ENCODE peak calls at places on chromosomes 6 and 20, in five cellular contexts. Z is lower lobe of right lung, U is psoas muscle, K is suprapubic skin, I is stomach. O is an unnamed sample. For H3K9me3, the result is how much of the 10 kb centered on the place peaks cover.

GRCh38 chr6:35240838-35241801 is 18.4 kb upstream of the ZNF76 start:
- DNase-seq in Z (peak), U (peak), K (no peak), I (peak), O (peak)

GRCh38 chr20:18224968-18225568 is 63.3 kb upstream of the ZNF133 start:
- DNase-seq in Z (no peak), U (peak), K (no peak), I (peak), O (no peak)

GRCh38 chr20:52035977-52036376 is 155.6 kb downstream of the ZFP64 start:
- DNase-seq in Z (no peak), U (no peak), K (no peak), I (peak), O (peak)

GRCh38 chr6:27601668-27602254 is 128.9 kb upstream of the ZNF184 start:
- DNase-seq in Z (no peak), U (no peak), K (no peak), I (no peak), O (no peak)

GRCh38 chr6:130794686-130795085 is 32.5 kb upstream of the SMLR1 start:
- DNase-seq in Z (no peak), U (no peak), K (no peak), I (no peak), O (no peak)

GRCh38 chr6:101015541-101015940 is 134.4 kb upstream of the ASCC3 start:
- DNase-seq in Z (no peak), U (no peak), K (no peak), I (no peak), O (no peak)

GRCh38 chr6:39922821-39923220 is 11.4 kb downstream of the MOCS1 start:
- DNase-seq in Z (no peak), U (no peak), K (no peak), I (no peak), O (no peak)

GRCh38 chr20:58238490-58238889 is 10.0 kb upstream of the ANKRD60 start:
- DNase-seq in Z (no peak), U (no peak), K (no peak), I (no peak), O (no peak)

GRCh38 chr6:17086469-17086868 is 15.4 kb upstream of the STMND1 start:
- DNase-seq in Z (no peak), U (no peak), K (no peak), I (peak), O (no peak)

GRCh38 chr6:127100510-127101140 is 17.8 kb upstream of the RSPO3 start:
- DNase-seq in Z (no peak), U (no peak), K (no peak), I (no peak), O (no peak)

GRCh38 chr20:31551581-31552081 is 37.4 kb downstream of the HM13 start:
- DNase-seq in Z (peak), U (no peak), K (no peak), I (no peak), O (peak)

GRCh38 chr6:36109092-36109491 is 21.2 kb upstream of the MAPK13 start:
- DNase-seq in Z (no peak), U (no peak), K (no peak), I (no peak), O (no peak)

GRCh38 chr6:44489912-44490604 is 102.6 kb downstream of the CDC5L start:
- DNase-seq in Z (no peak), U (peak), K (no peak), I (no peak), O (no peak)

GRCh38 chr6:9272671-9273070 is 837.3 kb upstream of the SLC35B3 start:
- DNase-seq in Z (no peak), U (no peak), K (no peak), I (no peak), O (no peak)

GRCh38 chr6:3410385-3411360 is 46.2 kb downstream of the SLC22A23 start:
- DNase-seq in Z (no peak), U (no peak), K (no peak), I (peak), O (peak)

GRCh38 chr6:106617302-106617701 is 12.0 kb downstream of the RTN4IP1 start:
- DNase-seq in Z (no peak), U (no peak), K (no peak), I (no peak), O (no peak)

GRCh38 chr6:71502210-71502609 is 213.6 kb downstream of the OGFRL1 start:
- DNase-seq in Z (no peak), U (no peak), K (no peak), I (no peak), O (no peak)

GRCh38 chr6:163147988-163148387 is 266.5 kb upstream of the QKI start:
- DNase-seq in Z (no peak), U (no peak), K (no peak), I (no peak), O (no peak)

GRCh38 chr20:10536531-10536930 is 101.4 kb downstream of the SLX4IP start:
- DNase-seq in Z (peak), U (no peak), K (no peak), I (peak), O (peak)

GRCh38 chr20:23669327-23669726 is 19.5 kb downstream of the CST4 start:
- DNase-seq in Z (no peak), U (no peak), K (no peak), I (no peak), O (no peak)

GRCh38 chr20:41783423-41784220 is 165.4 kb upstream of the CHD6 start:
- DNase-seq in Z (no peak), U (no peak), K (no peak), I (no peak), O (no peak)

GRCh38 chr6:72363844-72364740 is 257.8 kb upstream of the KCNQ5 start:
- DNase-seq in Z (no peak), U (no peak), K (no peak), I (no peak), O (no peak)

GRCh38 chr20:54479138-54479906 is 3.9 kb downstream of the DOK5 start:
- DNase-seq in Z (no peak), U (no peak), K (no peak), I (no peak), O (no peak)

GRCh38 chr6:166307082-166307980 is 861 bp downstream of the PRR18 start:
- DNase-seq in Z (no peak), U (no peak), K (no peak), I (no peak), O (peak)

GRCh38 chr20:38131588-38132121 is 33.4 kb downstream of the TGM2 start:
- DNase-seq in Z (peak), U (no peak), K (no peak), I (no peak), O (no peak)

GRCh38 chr6:138105446-138105845 is 1.8 kb downstream of the PERP start:
- DNase-seq in Z (no peak), U (no peak), K (no peak), I (no peak), O (peak)

GRCh38 chr20:50754420-50754819 is 23.0 kb downstream of the PARD6B start:
- DNase-seq in Z (no peak), U (no peak), K (no peak), I (no peak), O (no peak)

GRCh38 chr6:36387440-36388303 is at the start of gene ETV7:
- DNase-seq in Z (peak), U (peak), K (peak), I (peak), O (peak)

GRCh38 chr6:37483917-37484785 is 15.5 kb downstream of the CCDC167 start:
- DNase-seq in Z (peak), U (peak), K (no peak), I (peak), O (peak)

GRCh38 chr6:12009904-12010634 is 2.0 kb upstream of the HIVEP1 start:
- DNase-seq in Z (no peak), U (no peak), K (no peak), I (no peak), O (no peak)

GRCh38 chr6:33161354-33162320 is 30.6 kb downstream of the COL11A2 start:
- DNase-seq in Z (peak), U (peak), K (peak), I (peak), O (peak)

GRCh38 chr6:32317532-32317931 is 54.2 kb downstream of the TSBP1 start:
- DNase-seq in Z (no peak), U (no peak), K (no peak), I (no peak), O (no peak)

DNA sequence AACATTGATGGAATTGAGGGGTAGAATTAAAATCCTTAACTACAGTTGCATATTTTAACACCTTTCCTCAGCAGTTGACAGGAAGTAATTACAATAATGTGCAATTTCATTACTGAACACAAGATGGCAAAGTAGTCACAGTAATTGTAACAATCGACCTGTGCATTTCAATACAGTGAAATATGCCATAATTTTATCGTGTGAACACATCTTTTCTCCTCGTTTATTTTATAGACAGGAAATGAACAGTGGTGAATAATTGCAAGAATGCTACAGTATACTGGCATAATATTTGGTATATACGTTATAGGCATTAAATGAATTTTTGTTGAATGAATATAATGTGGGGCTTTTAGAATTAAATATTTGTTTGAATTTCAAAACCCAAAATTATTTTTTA is 25.0 kb downstream of the CYB5R4 start:
- DNase-seq in Z (no peak), U (no peak), K (no peak), I (no peak), O (no peak)
- TF ChIP-seq CTCF in Z (peak), U (peak), K (peak), I (no peak), O (peak)

DNA sequence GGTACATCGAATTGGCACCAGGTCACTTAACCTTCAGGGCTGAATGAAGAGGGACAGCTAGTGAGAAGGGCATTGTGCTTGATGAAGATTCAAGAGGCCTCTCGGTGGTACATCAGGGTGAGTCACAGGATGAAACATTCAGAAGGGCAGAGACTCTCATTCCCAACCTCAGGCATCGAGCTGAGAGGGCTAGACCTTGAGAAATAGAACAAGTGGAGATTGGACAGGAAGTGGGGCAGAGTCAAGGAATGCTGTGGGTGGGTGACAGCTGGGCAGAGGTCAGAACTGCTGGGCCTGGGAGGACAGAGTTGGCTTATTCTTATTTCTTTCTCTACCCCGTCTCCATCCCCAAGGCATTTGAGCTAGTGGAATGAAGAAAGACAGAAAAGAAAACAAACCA is 126.0 kb downstream of the SCML4 start:
- DNase-seq in Z (no peak), U (no peak), K (no peak), I (no peak), O (no peak)
- H3K9me3 ChIP-seq in Z (under half), U (under half), K (under half), I (under half), O (under half)

GRCh38 chr6:143501851-143502250 is 9.7 kb downstream of the FUCA2 start:
- DNase-seq in Z (no peak), U (no peak), K (no peak), I (no peak), O (no peak)
- TF ChIP-seq CTCF in Z (no peak), U (no peak), K (no peak), I (no peak), O (no peak)

DNA sequence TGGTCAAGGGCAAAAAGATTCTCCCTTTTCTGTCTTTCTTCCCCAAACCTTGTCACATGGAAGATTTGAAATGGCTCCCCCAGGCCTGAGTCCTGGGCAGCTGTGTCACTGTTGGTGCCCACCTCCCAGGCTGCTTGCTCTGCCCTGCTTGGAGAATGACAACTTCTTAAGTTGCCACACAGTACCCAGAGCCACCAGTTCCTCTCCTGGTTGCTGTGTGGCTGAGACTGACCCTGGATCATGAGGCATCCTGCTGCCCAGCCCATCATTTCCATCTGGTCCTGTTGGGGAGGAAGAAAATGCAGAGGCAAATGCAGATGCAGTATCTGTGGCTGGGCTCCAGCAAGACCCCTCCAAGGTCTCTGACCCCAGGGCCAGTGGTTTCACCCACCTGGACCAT is 113.7 kb downstream of the PHACTR3 start:
- DNase-seq in Z (no peak), U (no peak), K (no peak), I (no peak), O (no peak)
- H3K9me3 ChIP-seq in Z (under half), U (under half), K (under half), I (under half), O (under half)

GRCh38 chr20:62374431-62375152 is 7.5 kb upstream of the LAMA5 start:
- DNase-seq in Z (no peak), U (no peak), K (no peak), I (no peak), O (no peak)

GRCh38 chr20:62378215-62378614 is 8.7 kb upstream of the RPS21 start:
- DNase-seq in Z (no peak), U (no peak), K (no peak), I (no peak), O (no peak)

GRCh38 chr20:62377064-62377461 is 9.8 kb upstream of the RPS21 start:
- DNase-seq in Z (no peak), U (no peak), K (no peak), I (no peak), O (no peak)

GRCh38 chr20:62377615-62378085 is 9.3 kb upstream of the RPS21 start:
- DNase-seq in Z (no peak), U (no peak), K (no peak), I (peak), O (no peak)

DNA sequence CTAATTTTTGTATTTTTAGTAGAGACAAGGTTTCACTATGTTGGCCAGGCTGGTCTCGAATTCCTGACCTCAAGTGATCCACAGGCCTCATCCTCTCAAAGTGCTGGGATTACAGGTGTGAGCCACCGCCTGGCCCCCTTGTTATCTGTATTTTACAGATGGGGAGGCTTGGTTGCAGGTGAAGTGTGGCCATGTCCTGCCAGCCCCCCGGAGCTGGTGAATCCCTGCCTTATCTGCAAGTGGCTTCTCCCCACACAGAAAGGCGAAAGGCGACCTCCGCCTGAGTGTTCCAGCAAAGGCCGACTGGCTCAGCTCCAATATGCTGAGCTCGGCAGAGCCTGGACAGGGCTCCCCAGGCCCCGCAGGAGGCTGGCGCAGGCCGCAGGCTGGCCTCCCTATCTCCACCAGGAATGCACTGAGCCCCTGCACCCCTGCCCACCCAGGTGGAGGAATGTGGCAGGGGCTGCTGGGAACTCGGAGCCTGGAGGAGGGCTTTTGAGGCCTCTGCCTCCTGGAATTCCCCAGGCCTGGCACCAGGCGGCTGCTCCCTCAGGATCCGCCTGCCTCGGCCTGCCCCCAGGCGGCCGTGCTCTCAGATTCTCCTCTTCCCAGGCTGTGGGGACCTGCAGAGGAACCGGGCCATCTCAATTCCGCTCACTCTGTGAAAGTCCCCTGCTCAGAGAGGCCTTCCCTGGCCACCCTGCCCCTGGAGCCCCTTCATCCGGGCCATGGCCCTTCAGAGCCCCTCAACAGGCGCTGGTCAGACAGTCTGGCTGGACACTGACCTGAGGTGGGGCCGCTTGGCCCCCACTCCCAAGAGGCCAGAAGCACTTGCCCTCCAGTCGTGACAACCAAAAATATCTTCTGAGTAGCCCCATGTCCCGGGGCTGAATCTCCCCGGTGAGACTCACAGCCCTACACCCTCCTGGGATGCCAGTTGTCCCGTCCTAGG is 9.3 kb upstream of the LAMA5 start:
- DNase-seq in Z (no peak), U (no peak), K (no peak), I (peak), O (peak)
- TF ChIP-seq CTCF in Z (peak), U (peak), K (no peak), I (no peak), O (peak)

DNA sequence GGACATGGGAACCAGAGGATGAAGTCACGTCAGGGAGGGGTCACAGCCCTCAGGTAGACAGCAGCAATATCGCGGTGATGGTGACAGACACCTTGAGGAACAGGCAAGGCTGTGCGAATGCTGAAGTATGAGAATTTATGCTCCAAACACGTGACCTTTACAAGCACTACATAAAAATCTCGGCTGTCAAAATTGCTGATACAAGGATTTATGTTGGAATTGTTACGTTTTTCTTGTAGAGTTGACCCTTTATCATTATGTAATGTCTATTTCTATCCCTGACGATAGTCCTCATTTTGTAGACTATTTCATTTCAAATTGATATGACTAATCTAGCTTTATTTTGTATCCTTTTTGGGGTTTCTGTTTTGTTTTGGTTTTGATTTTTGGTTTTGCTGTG is 311.1 kb downstream of the C6orf118 start:
- DNase-seq in Z (no peak), U (no peak), K (no peak), I (no peak), O (no peak)
- H3K9me3 ChIP-seq in Z (under half), U (under half), K (under half), I (under half), O (under half)

DNA sequence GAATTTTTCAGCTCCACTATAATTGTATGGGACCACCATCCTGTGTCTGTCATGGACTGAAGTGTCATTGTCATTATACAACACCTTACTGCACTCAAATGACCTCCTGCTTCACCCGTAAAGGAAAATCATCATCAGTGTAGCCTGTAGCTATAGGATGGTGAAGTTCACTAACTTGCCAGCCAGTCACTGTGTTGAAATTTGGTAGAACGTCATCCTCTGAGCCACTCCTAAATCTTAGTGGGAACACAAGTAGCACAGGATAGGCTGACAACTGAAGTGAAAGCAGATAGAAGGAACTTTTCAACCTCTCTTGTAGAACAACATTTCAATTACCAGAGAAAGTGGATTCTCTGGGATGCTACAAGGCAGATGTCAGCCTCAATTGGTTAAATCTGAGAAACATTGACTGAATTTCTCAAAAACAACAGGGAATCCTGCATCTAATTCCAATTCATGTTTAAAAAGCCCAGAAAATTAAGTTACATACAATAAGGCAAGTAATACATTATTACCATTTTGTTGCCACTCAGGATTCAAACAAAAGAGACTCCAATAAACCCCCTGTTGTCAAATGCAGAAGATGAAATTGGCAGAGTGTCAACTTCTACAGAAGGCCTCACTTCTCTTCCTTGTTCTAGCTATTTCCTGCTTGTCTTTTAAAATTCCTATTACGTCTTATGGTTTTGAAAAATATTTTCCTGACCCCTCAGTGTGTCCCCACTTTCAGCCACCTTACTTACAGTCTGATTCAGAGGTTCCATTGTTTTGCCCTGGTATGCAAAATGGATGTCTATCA is 647.9 kb upstream of the AGPAT4 start:
- DNase-seq in Z (no peak), U (no peak), K (no peak), I (no peak), O (no peak)
- TF ChIP-seq CTCF in Z (no peak), U (no peak), K (no peak), I (no peak), O (no peak)